ENCODE peak calls at places on chromosomes 3 and 15, in nine cellular contexts. P is astrocyte of the spinal cord, K is fibroblast of the conjunctiva, M is ACHN, F is SW 1271, H is bronchial epithelial cell, O is mucosa of gallbladder, Q is left ventricle myocardium inferior, I is WTC11. N is an unnamed sample.

GRCh38 chr15:69538381-69538780 is 85.8 kb downstream of the RPLP1 start:
- DNase-seq in P (no peak), K (no peak), M (no peak), F (no peak), H (no peak), O (no peak), Q (no peak), I (no peak), N (no peak)

GRCh38 chr15:25798207-25798931 is 64.8 kb downstream of the ATP10A start:
- DNase-seq in P (no peak), K (no peak), M (no peak), F (no peak), H (no peak), O (no peak), Q (no peak), I (no peak), N (no peak)

GRCh38 chr3:71713041-71713440 is 12.2 kb downstream of the EIF4E3 start:
- DNase-seq in P (no peak), K (no peak), M (no peak), F (no peak), H (peak), O (no peak), Q (no peak), I (no peak), N (no peak)

GRCh38 chr3:128083980-128084674 is 31.9 kb downstream of the SEC61A1 start:
- DNase-seq in P (peak), K (peak), M (no peak), F (no peak), H (no peak), O (no peak), Q (no peak), I (no peak), N (no peak)

GRCh38 chr3:193762657-193763056 is 169.6 kb downstream of the OPA1 start:
- DNase-seq in P (no peak), K (no peak), M (no peak), F (no peak), H (no peak), O (no peak), Q (no peak), I (no peak), N (no peak)

GRCh38 chr3:54859204-54859603 is 68.7 kb downstream of the LRTM1 start:
- DNase-seq in P (peak), K (no peak), M (peak), F (no peak), H (peak), O (no peak), Q (no peak), I (no peak), N (no peak)

GRCh38 chr3:8962226-8962861 is 928 bp downstream of the RAD18 start:
- DNase-seq in P (no peak), K (no peak), M (peak), F (no peak), H (peak), O (no peak), Q (no peak), I (no peak), N (no peak)

GRCh38 chr3:185215873-185216586 is 37.8 kb downstream of the EHHADH start:
- DNase-seq in P (peak), K (no peak), M (peak), F (no peak), H (peak), O (no peak), Q (no peak), I (no peak), N (no peak)

GRCh38 chr3:63689285-63689684 is 36.8 kb downstream of the SNTN start:
- DNase-seq in P (no peak), K (no peak), M (no peak), F (no peak), H (no peak), O (no peak), Q (no peak), I (no peak), N (no peak)

GRCh38 chr3:66138336-66139234 is 82.2 kb upstream of the SLC25A26 start:
- DNase-seq in P (peak), K (peak), M (peak), F (no peak), H (peak), O (peak), Q (peak), I (peak), N (peak)

GRCh38 chr3:181720281-181720680 is 8.6 kb downstream of the SOX2 start:
- DNase-seq in P (peak), K (no peak), M (no peak), F (no peak), H (peak), O (no peak), Q (no peak), I (no peak), N (no peak)

GRCh38 chr3:195039180-195039843 is 231.6 kb downstream of the XXYLT1 start:
- DNase-seq in P (no peak), K (no peak), M (no peak), F (no peak), H (no peak), O (no peak), Q (no peak), I (no peak), N (no peak)

GRCh38 chr15:27747997-27748396 is 351.1 kb downstream of the OCA2 start:
- DNase-seq in P (no peak), K (no peak), M (no peak), F (no peak), H (no peak), O (no peak), Q (no peak), I (no peak), N (no peak)

GRCh38 chr15:55267401-55268053 is 22.1 kb downstream of the RAB27A start:
- DNase-seq in P (peak), K (no peak), M (no peak), F (no peak), H (no peak), O (peak), Q (peak), I (no peak), N (no peak)

GRCh38 chr15:62457100-62457499 is 292.0 kb upstream of the C2CD4B start:
- DNase-seq in P (no peak), K (no peak), M (no peak), F (no peak), H (peak), O (no peak), Q (no peak), I (no peak), N (no peak)

GRCh38 chr3:134998158-134998557 is 203.1 kb downstream of the EPHB1 start:
- DNase-seq in P (no peak), K (no peak), M (no peak), F (no peak), H (no peak), O (no peak), Q (no peak), I (no peak), N (no peak)

GRCh38 chr15:65416845-65417416 is 5.8 kb downstream of the IGDCC4 start:
- DNase-seq in P (peak), K (peak), M (no peak), F (no peak), H (no peak), O (peak), Q (peak), I (peak), N (no peak)

GRCh38 chr3:137300703-137301102 is 342.9 kb downstream of the IL20RB start:
- DNase-seq in P (no peak), K (no peak), M (no peak), F (no peak), H (no peak), O (no peak), Q (no peak), I (no peak), N (no peak)